ENCODE peak calls at places on chromosomes 4 and X, in ten cellular contexts. One of them, this sample, is unnamed.

GRCh38 chr4:7998447-7998846 is 58.8 kb upstream of the AFAP1 start:
- DNase-seq in brain microvascular endothelial cell: no peak
- DNase-seq in SK-N-SH: no peak
- DNase-seq in transverse colon: no peak
- DNase-seq in psoas muscle: no peak
- DNase-seq in gastrocnemius medialis: no peak
- DNase-seq in right cardiac atrium: peak
- DNase-seq in BJ: no peak
- DNase-seq in mammary epithelial cell: no peak
- DNase-seq in effector memory CD4-positive, alpha-beta T cell: no peak
- DNase-seq in this sample: no peak

GRCh38 chrX:38903093-38903492 is 101.8 kb downstream of the MID1IP1 start:
- DNase-seq in brain microvascular endothelial cell: no peak
- DNase-seq in SK-N-SH: no peak
- DNase-seq in transverse colon: no peak
- DNase-seq in psoas muscle: no peak
- DNase-seq in gastrocnemius medialis: no peak
- DNase-seq in right cardiac atrium: no peak
- DNase-seq in BJ: no peak
- DNase-seq in mammary epithelial cell: no peak
- DNase-seq in effector memory CD4-positive, alpha-beta T cell: no peak
- DNase-seq in this sample: no peak

GRCh38 chrX:12308420-12308819 is 170.1 kb downstream of the FRMPD4 start:
- DNase-seq in brain microvascular endothelial cell: no peak
- DNase-seq in SK-N-SH: no peak
- DNase-seq in transverse colon: no peak
- DNase-seq in psoas muscle: no peak
- DNase-seq in gastrocnemius medialis: no peak
- DNase-seq in right cardiac atrium: no peak
- DNase-seq in BJ: no peak
- DNase-seq in mammary epithelial cell: no peak
- DNase-seq in effector memory CD4-positive, alpha-beta T cell: no peak
- DNase-seq in this sample: no peak

GRCh38 chr4:54784188-54784671 is 126.5 kb downstream of the KIT start:
- DNase-seq in brain microvascular endothelial cell: peak
- DNase-seq in SK-N-SH: no peak
- DNase-seq in transverse colon: peak
- DNase-seq in psoas muscle: peak
- DNase-seq in gastrocnemius medialis: peak
- DNase-seq in right cardiac atrium: peak
- DNase-seq in BJ: peak
- DNase-seq in mammary epithelial cell: no peak
- DNase-seq in effector memory CD4-positive, alpha-beta T cell: no peak
- DNase-seq in this sample: peak

GRCh38 chr4:182533948-182534347 is 290.7 kb downstream of the TENM3 start:
- DNase-seq in brain microvascular endothelial cell: peak
- DNase-seq in SK-N-SH: no peak
- DNase-seq in transverse colon: no peak
- DNase-seq in psoas muscle: no peak
- DNase-seq in gastrocnemius medialis: no peak
- DNase-seq in right cardiac atrium: no peak
- DNase-seq in BJ: no peak
- DNase-seq in mammary epithelial cell: peak
- DNase-seq in effector memory CD4-positive, alpha-beta T cell: no peak
- DNase-seq in this sample: peak

GRCh38 chrX:27915617-27916016 is 65.6 kb downstream of the DCAF8L1 start:
- DNase-seq in brain microvascular endothelial cell: peak
- DNase-seq in SK-N-SH: no peak
- DNase-seq in transverse colon: no peak
- DNase-seq in psoas muscle: no peak
- DNase-seq in gastrocnemius medialis: no peak
- DNase-seq in right cardiac atrium: no peak
- DNase-seq in BJ: no peak
- DNase-seq in mammary epithelial cell: no peak
- DNase-seq in effector memory CD4-positive, alpha-beta T cell: no peak
- DNase-seq in this sample: no peak

GRCh38 chrX:129600981-129601424 is 53.8 kb downstream of the APLN start:
- DNase-seq in brain microvascular endothelial cell: peak
- DNase-seq in SK-N-SH: peak
- DNase-seq in transverse colon: no peak
- DNase-seq in psoas muscle: no peak
- DNase-seq in gastrocnemius medialis: no peak
- DNase-seq in right cardiac atrium: no peak
- DNase-seq in BJ: no peak
- DNase-seq in mammary epithelial cell: peak
- DNase-seq in effector memory CD4-positive, alpha-beta T cell: no peak
- DNase-seq in this sample: no peak

GRCh38 chr4:56752985-56753384 is 68.5 kb downstream of the SPINK2 start:
- DNase-seq in brain microvascular endothelial cell: no peak
- DNase-seq in SK-N-SH: no peak
- DNase-seq in transverse colon: peak
- DNase-seq in psoas muscle: no peak
- DNase-seq in gastrocnemius medialis: no peak
- DNase-seq in right cardiac atrium: no peak
- DNase-seq in BJ: no peak
- DNase-seq in mammary epithelial cell: no peak
- DNase-seq in effector memory CD4-positive, alpha-beta T cell: no peak
- DNase-seq in this sample: no peak

GRCh38 chr4:109729155-109729562 is 711 bp downstream of the PLA2G12A start:
- DNase-seq in brain microvascular endothelial cell: no peak
- DNase-seq in SK-N-SH: no peak
- DNase-seq in transverse colon: no peak
- DNase-seq in psoas muscle: no peak
- DNase-seq in gastrocnemius medialis: no peak
- DNase-seq in right cardiac atrium: no peak
- DNase-seq in BJ: no peak
- DNase-seq in mammary epithelial cell: peak
- DNase-seq in effector memory CD4-positive, alpha-beta T cell: no peak
- DNase-seq in this sample: no peak

GRCh38 chr4:109729563-109730293 is at the start of gene PLA2G12A:
- DNase-seq in brain microvascular endothelial cell: peak
- DNase-seq in SK-N-SH: peak
- DNase-seq in transverse colon: peak
- DNase-seq in psoas muscle: peak
- DNase-seq in gastrocnemius medialis: peak
- DNase-seq in right cardiac atrium: peak
- DNase-seq in BJ: no peak
- DNase-seq in mammary epithelial cell: peak
- DNase-seq in effector memory CD4-positive, alpha-beta T cell: peak
- DNase-seq in this sample: no peak

GRCh38 chr4:109723110-109723509 is 6.8 kb downstream of the PLA2G12A start:
- DNase-seq in brain microvascular endothelial cell: no peak
- DNase-seq in SK-N-SH: no peak
- DNase-seq in transverse colon: no peak
- DNase-seq in psoas muscle: no peak
- DNase-seq in gastrocnemius medialis: no peak
- DNase-seq in right cardiac atrium: no peak
- DNase-seq in BJ: no peak
- DNase-seq in mammary epithelial cell: no peak
- DNase-seq in effector memory CD4-positive, alpha-beta T cell: no peak
- DNase-seq in this sample: no peak

GRCh38 chr4:109730294-109731051 is 603 bp upstream of the PLA2G12A start:
- DNase-seq in brain microvascular endothelial cell: peak
- DNase-seq in SK-N-SH: peak
- DNase-seq in transverse colon: peak
- DNase-seq in psoas muscle: peak
- DNase-seq in gastrocnemius medialis: peak
- DNase-seq in right cardiac atrium: peak
- DNase-seq in BJ: peak
- DNase-seq in mammary epithelial cell: peak
- DNase-seq in effector memory CD4-positive, alpha-beta T cell: no peak
- DNase-seq in this sample: no peak

DNA sequence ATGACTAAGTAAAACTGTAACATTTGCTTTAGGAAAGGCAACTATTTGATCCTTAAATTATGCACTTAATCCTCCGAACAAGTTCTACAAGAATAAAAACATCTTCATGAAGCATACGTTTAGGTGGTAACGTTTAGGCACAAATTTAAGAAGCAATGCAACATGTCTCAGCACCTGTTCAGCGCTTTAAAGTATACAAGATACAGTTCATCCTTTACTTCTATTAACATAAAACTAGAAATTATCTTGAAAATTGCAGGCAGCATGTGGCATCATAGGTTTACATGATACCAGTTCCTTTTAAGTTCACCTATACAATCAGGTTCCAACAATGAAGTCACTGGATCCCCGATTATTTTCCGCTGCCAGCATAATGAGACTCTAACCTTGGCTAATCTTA is 1.5 kb downstream of the PLA2G12A start:
- DNase-seq in brain microvascular endothelial cell: no peak
- DNase-seq in SK-N-SH: no peak
- DNase-seq in transverse colon: no peak
- DNase-seq in psoas muscle: no peak
- DNase-seq in gastrocnemius medialis: no peak
- DNase-seq in right cardiac atrium: no peak
- DNase-seq in BJ: no peak
- DNase-seq in mammary epithelial cell: no peak
- DNase-seq in effector memory CD4-positive, alpha-beta T cell: no peak
- DNase-seq in this sample: no peak
- H3K4me3 ChIP-seq in brain microvascular endothelial cell: no peak
- H3K4me3 ChIP-seq in SK-N-SH: peak
- H3K4me3 ChIP-seq in transverse colon: peak
- H3K4me3 ChIP-seq in psoas muscle: peak
- H3K4me3 ChIP-seq in gastrocnemius medialis: peak
- H3K4me3 ChIP-seq in right cardiac atrium: peak
- H3K4me3 ChIP-seq in BJ: peak
- H3K4me3 ChIP-seq in mammary epithelial cell: peak
- H3K4me3 ChIP-seq in effector memory CD4-positive, alpha-beta T cell: no peak
- H3K4me3 ChIP-seq in this sample: peak

GRCh38 chr4:140153744-140154571 is at the start of gene MAML3:
- DNase-seq in brain microvascular endothelial cell: peak
- DNase-seq in SK-N-SH: peak
- DNase-seq in transverse colon: peak
- DNase-seq in psoas muscle: peak
- DNase-seq in gastrocnemius medialis: peak
- DNase-seq in right cardiac atrium: peak
- DNase-seq in BJ: no peak
- DNase-seq in mammary epithelial cell: peak
- DNase-seq in effector memory CD4-positive, alpha-beta T cell: peak
- DNase-seq in this sample: peak

GRCh38 chr4:140152760-140153418 is 1.1 kb downstream of the MAML3 start:
- DNase-seq in brain microvascular endothelial cell: peak
- DNase-seq in SK-N-SH: peak
- DNase-seq in transverse colon: peak
- DNase-seq in psoas muscle: peak
- DNase-seq in gastrocnemius medialis: peak
- DNase-seq in right cardiac atrium: peak
- DNase-seq in BJ: no peak
- DNase-seq in mammary epithelial cell: peak
- DNase-seq in effector memory CD4-positive, alpha-beta T cell: peak
- DNase-seq in this sample: no peak

GRCh38 chr4:140156529-140157171 is 2.7 kb upstream of the MAML3 start:
- DNase-seq in brain microvascular endothelial cell: no peak
- DNase-seq in SK-N-SH: no peak
- DNase-seq in transverse colon: no peak
- DNase-seq in psoas muscle: no peak
- DNase-seq in gastrocnemius medialis: no peak
- DNase-seq in right cardiac atrium: no peak
- DNase-seq in BJ: no peak
- DNase-seq in mammary epithelial cell: no peak
- DNase-seq in effector memory CD4-positive, alpha-beta T cell: no peak
- DNase-seq in this sample: no peak

GRCh38 chr4:140153419-140153743 is 603 bp downstream of the MAML3 start:
- DNase-seq in brain microvascular endothelial cell: no peak
- DNase-seq in SK-N-SH: no peak
- DNase-seq in transverse colon: no peak
- DNase-seq in psoas muscle: no peak
- DNase-seq in gastrocnemius medialis: no peak
- DNase-seq in right cardiac atrium: no peak
- DNase-seq in BJ: no peak
- DNase-seq in mammary epithelial cell: no peak
- DNase-seq in effector memory CD4-positive, alpha-beta T cell: no peak
- DNase-seq in this sample: no peak

DNA sequence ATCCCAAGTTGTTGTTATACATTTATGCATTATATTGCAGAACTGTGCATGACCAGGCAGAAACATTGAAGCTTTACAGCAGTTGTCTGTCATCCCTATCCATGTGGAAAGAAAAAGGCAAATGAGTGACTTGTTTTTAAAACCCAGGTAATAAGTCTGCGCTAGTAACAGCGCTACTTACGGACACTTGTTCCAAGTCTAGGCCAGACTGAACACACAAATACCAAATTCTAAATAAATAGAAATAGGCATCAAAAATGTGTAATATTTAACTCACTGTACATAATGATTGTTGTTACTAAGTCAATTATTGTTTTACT is 548 bp upstream of the MAML3 start:
- DNase-seq in brain microvascular endothelial cell: no peak
- DNase-seq in SK-N-SH: no peak
- DNase-seq in transverse colon: no peak
- DNase-seq in psoas muscle: no peak
- DNase-seq in gastrocnemius medialis: no peak
- DNase-seq in right cardiac atrium: no peak
- DNase-seq in BJ: no peak
- DNase-seq in mammary epithelial cell: no peak
- DNase-seq in effector memory CD4-positive, alpha-beta T cell: no peak
- DNase-seq in this sample: no peak
- H3K4me3 ChIP-seq in brain microvascular endothelial cell: peak
- H3K4me3 ChIP-seq in SK-N-SH: peak
- H3K4me3 ChIP-seq in transverse colon: peak
- H3K4me3 ChIP-seq in psoas muscle: peak
- H3K4me3 ChIP-seq in gastrocnemius medialis: peak
- H3K4me3 ChIP-seq in right cardiac atrium: peak
- H3K4me3 ChIP-seq in BJ: peak
- H3K4me3 ChIP-seq in mammary epithelial cell: peak
- H3K4me3 ChIP-seq in effector memory CD4-positive, alpha-beta T cell: peak
- H3K4me3 ChIP-seq in this sample: peak

GRCh38 chr4:1289232-1290164 is at the start of gene MAEA:
- DNase-seq in brain microvascular endothelial cell: peak
- DNase-seq in SK-N-SH: peak
- DNase-seq in transverse colon: peak
- DNase-seq in psoas muscle: peak
- DNase-seq in gastrocnemius medialis: peak
- DNase-seq in right cardiac atrium: peak
- DNase-seq in BJ: peak
- DNase-seq in mammary epithelial cell: peak
- DNase-seq in effector memory CD4-positive, alpha-beta T cell: peak
- DNase-seq in this sample: peak
- H3K4me3 ChIP-seq in brain microvascular endothelial cell: peak
- H3K4me3 ChIP-seq in SK-N-SH: peak
- H3K4me3 ChIP-seq in transverse colon: peak
- H3K4me3 ChIP-seq in psoas muscle: peak
- H3K4me3 ChIP-seq in gastrocnemius medialis: peak
- H3K4me3 ChIP-seq in right cardiac atrium: peak
- H3K4me3 ChIP-seq in BJ: peak
- H3K4me3 ChIP-seq in mammary epithelial cell: peak
- H3K4me3 ChIP-seq in effector memory CD4-positive, alpha-beta T cell: peak
- H3K4me3 ChIP-seq in this sample: peak

DNA sequence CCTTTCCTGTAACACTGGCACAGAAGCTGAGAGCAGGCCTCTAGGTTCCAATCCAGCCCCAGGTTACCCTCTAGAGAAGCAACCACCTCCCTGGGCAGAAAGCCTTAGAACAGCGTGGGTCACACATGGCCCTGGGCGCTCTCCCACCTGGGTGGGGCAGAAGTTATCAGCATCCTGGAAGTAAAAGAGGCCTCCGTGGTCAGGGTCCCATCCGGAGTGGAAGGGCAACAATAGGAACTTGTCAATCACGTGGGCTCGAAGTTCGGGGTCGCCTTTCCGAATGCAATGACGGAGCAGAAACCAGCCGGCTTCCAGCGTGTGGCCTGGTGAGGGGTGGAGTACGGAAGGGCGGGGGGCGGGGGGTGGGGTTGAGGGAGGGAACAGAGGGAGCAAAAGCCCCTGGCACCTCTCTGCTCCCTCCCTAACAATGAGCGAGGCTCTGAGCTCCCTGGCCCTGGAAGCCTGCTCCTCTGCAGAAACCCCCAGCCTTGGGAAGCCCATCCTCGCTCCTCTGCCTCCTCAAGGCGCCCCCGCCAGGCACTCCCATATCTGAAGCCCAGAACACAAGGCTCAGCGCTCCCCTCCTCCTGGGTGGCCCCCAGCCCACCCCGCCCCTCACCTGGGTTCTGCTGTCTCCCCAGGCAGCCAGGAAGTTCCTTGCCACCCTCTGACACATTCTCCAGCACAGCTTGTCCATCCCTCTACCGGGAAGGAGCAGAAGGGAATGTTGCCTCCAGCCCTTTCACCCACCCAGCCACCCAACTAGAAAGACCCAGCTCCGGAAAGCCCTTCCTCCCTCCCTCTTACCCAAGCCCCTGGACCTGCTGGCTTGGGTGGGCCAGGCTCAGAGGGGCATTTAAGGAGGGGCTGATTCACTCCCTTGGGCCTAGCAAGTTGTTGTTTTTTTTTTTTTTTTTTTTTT is 2.9 kb downstream of the RENBP start:
- DNase-seq in brain microvascular endothelial cell: no peak
- DNase-seq in SK-N-SH: no peak
- DNase-seq in transverse colon: no peak
- DNase-seq in psoas muscle: no peak
- DNase-seq in gastrocnemius medialis: no peak
- DNase-seq in right cardiac atrium: no peak
- DNase-seq in BJ: no peak
- DNase-seq in mammary epithelial cell: no peak
- DNase-seq in effector memory CD4-positive, alpha-beta T cell: no peak
- DNase-seq in this sample: no peak
- H3K4me3 ChIP-seq in brain microvascular endothelial cell: no peak
- H3K4me3 ChIP-seq in SK-N-SH: no peak
- H3K4me3 ChIP-seq in transverse colon: no peak
- H3K4me3 ChIP-seq in psoas muscle: no peak
- H3K4me3 ChIP-seq in gastrocnemius medialis: no peak
- H3K4me3 ChIP-seq in right cardiac atrium: no peak
- H3K4me3 ChIP-seq in BJ: no peak
- H3K4me3 ChIP-seq in mammary epithelial cell: no peak
- H3K4me3 ChIP-seq in effector memory CD4-positive, alpha-beta T cell: no peak
- H3K4me3 ChIP-seq in this sample: no peak

This sample was measured in skeletal muscle cell.